ENCODE peak calls at places on chromosomes 3 and 15, in nine cellular contexts. D is activated naive CD4-positive, alpha-beta T cell treated with Interleukin-2 at 50 U/mL for 16 hours; H is neural crest cell; Z is LHCN-M2; F is lung; R is Panc1; O is EL; C is CD4-positive, alpha-beta T cell; I is smooth muscle cell of the brain vasculature. A is an unnamed sample.

GRCh38 chr3:125147491-125147820 is 65.1 kb downstream of the SLC12A8 start:
- DNase-seq in D (no peak), H (no peak), Z (no peak), F (no peak), R (no peak), O (no peak), C (no peak), I (no peak), A (no peak)

GRCh38 chr3:16147226-16147625 is 27.3 kb upstream of the GALNT15 start:
- DNase-seq in D (no peak), H (no peak), Z (no peak), F (no peak), R (no peak), O (peak), C (no peak), I (no peak), A (peak)

GRCh38 chr3:127043041-127043641 is 60.2 kb downstream of the PLXNA1 start:
- DNase-seq in D (no peak), H (no peak), Z (no peak), F (peak), R (no peak), O (no peak), C (no peak), I (no peak), A (peak)

GRCh38 chr3:152778001-152778400 is 56.9 kb upstream of the P2RY1 start:
- DNase-seq in D (no peak), H (no peak), Z (no peak), F (no peak), R (no peak), O (no peak), C (no peak), I (no peak), A (no peak)

GRCh38 chr15:33152502-33153109 is 41.9 kb downstream of the FMN1 start:
- DNase-seq in D (no peak), H (no peak), Z (peak), F (peak), R (no peak), O (no peak), C (no peak), I (no peak), A (no peak)

GRCh38 chr3:56962200-56962599 is 98.3 kb upstream of the SPATA12 start:
- DNase-seq in D (no peak), H (no peak), Z (no peak), F (no peak), R (no peak), O (no peak), C (no peak), I (no peak), A (no peak)

GRCh38 chr15:75024102-75024636 is 779 bp downstream of the PPCDC start:
- DNase-seq in D (no peak), H (no peak), Z (peak), F (no peak), R (no peak), O (peak), C (no peak), I (no peak), A (peak)

GRCh38 chr15:41241251-41241964 is 10.3 kb downstream of the CHP1 start:
- DNase-seq in D (no peak), H (no peak), Z (no peak), F (no peak), R (no peak), O (no peak), C (no peak), I (no peak), A (no peak)

GRCh38 chr3:55175423-55175822 is 247.6 kb upstream of the LRTM1 start:
- DNase-seq in D (no peak), H (no peak), Z (no peak), F (no peak), R (no peak), O (no peak), C (no peak), I (no peak), A (no peak)

A was measured in MG63.